ENCODE peak calls at places on chromosomes 7 and 10, in ten cellular contexts. U, V, B, N, W, K, D, Z, C and I are unnamed samples.

GRCh38 chr7:27873006-27873295 is 133.0 kb downstream of the TAX1BP1 start:
- DNase-seq in V (no peak), K (no peak), U (no peak), Z (no peak), C (no peak), D (no peak), N (no peak), W (no peak), B (no peak), I (no peak)

GRCh38 chr10:4527281-4527960 is 298.6 kb upstream of the AKR1E2 start:
- DNase-seq in Z (no peak), C (no peak), B (no peak), U (no peak), K (no peak), D (peak), N (peak), W (no peak), V (no peak), I (peak)

GRCh38 chr10:84204122-84204521 is 9.8 kb downstream of the CDHR1 start:
- DNase-seq in N (no peak), C (no peak), D (no peak), Z (peak), K (no peak), B (no peak), W (peak), U (no peak), V (no peak), I (no peak)

GRCh38 chr7:102111758-102112119 is 174.9 kb upstream of the SH2B2 start:
- DNase-seq in N (no peak), V (no peak), K (no peak), W (peak), B (no peak), D (no peak), U (no peak), C (no peak), Z (no peak), I (no peak)

GRCh38 chr10:99329238-99329890 is at the start of gene CNNM1:
- DNase-seq in K (no peak), D (peak), V (no peak), W (peak), U (no peak), N (no peak), B (no peak), C (peak), Z (peak), I (no peak)

GRCh38 chr10:112210672-112211071 is 27.1 kb upstream of the GPAM start:
- DNase-seq in K (no peak), N (no peak), D (no peak), U (no peak), C (no peak), B (no peak), Z (no peak), W (no peak), V (no peak), I (no peak)

GRCh38 chr7:6234384-6234783 is 38.0 kb downstream of the CYTH3 start:
- DNase-seq in K (no peak), V (no peak), B (no peak), D (no peak), Z (no peak), C (no peak), U (no peak), W (no peak), N (no peak), I (no peak)

GRCh38 chr7:80288175-80289122 is 153.8 kb downstream of the GNAI1 start:
- DNase-seq in K (no peak), N (peak), C (no peak), W (no peak), Z (no peak), D (no peak), U (no peak), V (no peak), B (no peak), I (no peak)

GRCh38 chr10:21517983-21518628 is 7.4 kb downstream of the SKIDA1 start:
- DNase-seq in K (no peak), V (no peak), U (no peak), W (no peak), B (no peak), Z (peak), D (peak), N (peak), C (no peak), I (no peak)

GRCh38 chr7:11332186-11332864 is 358.7 kb downstream of the PHF14 start:
- DNase-seq in C (no peak), B (no peak), N (no peak), V (no peak), Z (no peak), U (no peak), K (no peak), W (no peak), D (no peak), I (no peak)
- H3K4me3 ChIP-seq in C (no peak), B (no peak), N (no peak), V (no peak), Z (no peak), U (no peak), K (no peak), W (no peak), D (no peak), I (no peak)

GRCh38 chr10:74827694-74828093 is 1.3 kb downstream of the KAT6B start:
- DNase-seq in Z (no peak), D (no peak), C (no peak), V (no peak), B (no peak), K (no peak), W (no peak), N (no peak), U (no peak), I (no peak)

GRCh38 chr10:74827045-74827441 is 643 bp downstream of the KAT6B start:
- DNase-seq in U (no peak), W (no peak), B (no peak), N (no peak), C (no peak), V (no peak), K (no peak), D (no peak), Z (no peak), I (no peak)

GRCh38 chr10:74825033-74825370 is 1.4 kb upstream of the KAT6B start:
- DNase-seq in U (no peak), Z (peak), W (peak), C (peak), B (no peak), V (peak), N (no peak), D (no peak), K (no peak), I (no peak)

GRCh38 chr10:74825371-74826141 is 844 bp upstream of the KAT6B start:
- DNase-seq in N (no peak), C (no peak), D (no peak), V (no peak), K (no peak), B (peak), Z (peak), U (no peak), W (peak), I (no peak)

DNA sequence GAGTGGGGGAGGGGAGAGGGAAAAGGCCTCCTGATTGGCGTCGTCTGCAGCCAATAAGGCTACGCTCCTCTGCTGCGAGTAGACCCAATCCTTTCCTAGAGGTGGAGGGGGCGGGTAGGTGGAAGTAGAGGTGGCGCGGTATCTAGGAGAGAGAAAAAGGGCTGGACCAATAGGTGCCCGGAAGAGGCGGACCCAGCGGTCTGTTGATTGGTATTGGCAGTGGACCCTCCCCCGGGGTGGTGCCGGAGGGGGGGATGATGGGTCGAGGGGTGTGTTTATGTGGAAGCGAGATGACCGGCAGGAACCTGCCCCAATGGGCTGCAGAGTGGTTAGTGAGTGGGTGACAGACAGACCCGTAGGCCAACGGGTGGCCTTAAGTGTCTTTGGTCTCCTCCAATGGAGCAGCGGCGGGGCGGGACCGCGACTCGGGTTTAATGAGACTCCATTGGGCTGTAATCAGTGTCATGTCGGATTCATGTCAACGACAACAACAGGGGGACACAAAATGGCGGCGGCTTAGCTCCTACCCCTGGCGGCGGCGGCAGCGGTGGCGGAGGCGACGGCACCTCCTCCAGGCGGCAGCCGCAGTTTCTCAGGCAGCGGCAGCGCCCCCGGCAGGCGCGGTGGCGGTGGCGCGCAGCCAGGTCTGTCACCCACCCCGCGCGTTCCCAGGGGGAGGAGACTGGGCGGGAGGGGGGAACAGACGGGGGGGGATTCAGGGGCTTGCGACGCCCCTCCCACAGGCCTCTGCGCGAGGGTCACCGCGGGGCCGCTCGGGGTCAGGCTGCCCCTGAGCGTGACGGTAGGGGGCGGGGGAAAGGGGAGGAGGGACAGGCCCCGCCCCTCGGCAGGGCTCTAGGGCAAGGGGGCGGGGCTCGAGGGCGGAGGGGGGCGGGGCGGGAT is at the start of gene KAT6B:
- DNase-seq in U (peak), B (peak), C (peak), W (peak), N (peak), D (peak), V (peak), K (peak), Z (peak), I (peak)
- TF ChIP-seq CTCF in U (peak), B (no peak), C (peak), W (peak), N (peak), D (peak), V (peak), K (peak), Z (peak), I (peak)

DNA sequence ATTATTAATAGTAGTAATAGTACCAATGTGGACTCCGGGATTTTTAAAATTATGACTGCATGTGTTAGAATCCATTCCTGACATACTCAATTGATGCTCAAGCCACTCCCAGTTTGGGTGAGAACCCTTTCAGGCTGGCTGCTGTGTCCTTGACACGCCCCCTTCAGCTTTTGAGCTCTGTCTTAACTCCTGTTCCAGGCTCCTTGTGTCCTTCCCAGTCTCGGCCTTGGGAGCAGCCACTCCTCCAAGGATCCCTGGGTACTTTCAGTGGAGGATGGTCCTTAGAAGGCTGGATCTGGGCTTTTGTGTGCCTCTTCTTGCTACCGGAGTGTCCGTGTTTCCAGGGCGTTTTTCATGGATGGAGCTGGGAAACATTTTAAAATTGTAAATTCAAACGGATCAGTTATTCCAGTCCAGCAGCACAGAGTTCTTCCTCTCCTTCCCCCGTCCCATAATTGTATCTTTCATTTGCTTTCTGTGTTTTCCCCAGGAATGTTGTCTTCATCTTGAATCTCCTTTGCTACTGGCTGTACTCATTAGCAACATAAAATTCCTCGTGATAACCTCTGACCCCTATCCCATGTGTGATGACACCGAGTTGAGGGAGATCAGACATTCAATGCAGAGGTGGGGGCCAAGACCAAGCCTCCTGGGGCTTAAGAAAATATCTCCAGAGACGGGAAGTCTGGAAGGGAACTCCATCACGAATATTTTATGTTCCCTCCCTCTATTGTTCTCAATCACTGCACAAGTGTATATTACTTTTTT is 40.0 kb upstream of the PFKFB3 start:
- DNase-seq in C (no peak), D (no peak), V (no peak), Z (no peak), W (no peak), N (no peak), K (no peak), B (no peak), U (no peak), I (no peak)
- H3K4me3 ChIP-seq in C (peak), D (peak), V (peak), Z (no peak), W (peak), N (peak), K (no peak), B (peak), U (peak), I (no peak)

GRCh38 chr10:62194924-62195674 is 73.5 kb downstream of the RTKN2 start:
- DNase-seq in U (no peak), D (no peak), W (no peak), V (no peak), B (no peak), Z (no peak), N (no peak), C (no peak), K (no peak), I (no peak)

GRCh38 chr10:62195675-62195926 is 73.0 kb downstream of the RTKN2 start:
- DNase-seq in N (no peak), D (no peak), U (no peak), B (no peak), V (no peak), K (no peak), Z (no peak), W (no peak), C (no peak), I (no peak)

GRCh38 chr10:62188021-62188616 is 80.5 kb downstream of the RTKN2 start:
- DNase-seq in D (no peak), C (no peak), Z (no peak), U (no peak), V (no peak), B (no peak), W (no peak), N (no peak), K (no peak), I (no peak)

GRCh38 chr10:62196528-62196927 is 72.1 kb downstream of the RTKN2 start:
- DNase-seq in C (no peak), N (no peak), Z (no peak), U (no peak), B (no peak), V (no peak), D (no peak), W (no peak), K (no peak), I (no peak)

GRCh38 chr10:62193479-62193878 is 75.2 kb downstream of the RTKN2 start:
- DNase-seq in U (no peak), Z (no peak), D (no peak), V (no peak), N (no peak), W (no peak), B (no peak), C (no peak), K (no peak), I (no peak)
- TF ChIP-seq CTCF in U (no peak), Z (no peak), D (no peak), V (no peak), N (no peak), W (no peak), B (no peak), C (no peak), K (no peak), I (no peak)